ENCODE peak calls at places on chromosomes 1 and 21, in eight cellular contexts. Z is esophagus squamous epithelium, C is testis, L is IMR-90, X is sigmoid colon, J is breast epithelium, D is ovary, A is body of pancreas. K is an unnamed sample. For H3K36me3 and H3K4me1, the result is how much of the 10 kb centered on the place peaks cover.

GRCh38 chr1:220826729-220827128 is 40.0 kb downstream of the MTARC1 start:
- DNase-seq in D (no peak), J (no peak), X (no peak), C (no peak), Z (no peak), A (no peak), L (no peak), K (no peak)

GRCh38 chr1:186152227-186152944 is 222.7 kb downstream of the TPR start:
- DNase-seq in C (no peak), A (no peak), D (no peak), Z (no peak), X (no peak), L (peak), J (peak), K (no peak)

GRCh38 chr21:17387030-17387617 is 125.7 kb upstream of the CXADR start:
- DNase-seq in L (peak), D (peak), C (peak), A (peak), X (no peak), J (no peak), Z (no peak), K (peak)

GRCh38 chr1:190479028-190479427 is 1.4 kb upstream of the BRINP3 start:
- DNase-seq in Z (no peak), J (no peak), A (no peak), D (no peak), L (peak), X (no peak), C (no peak), K (no peak)

GRCh38 chr21:25457411-25457810 is 149.9 kb downstream of the MRPL39 start:
- DNase-seq in D (no peak), X (no peak), C (no peak), L (peak), A (no peak), J (no peak), Z (no peak), K (no peak)

GRCh38 chr1:33462449-33463164 is 9.8 kb upstream of the ZSCAN20 start:
- DNase-seq in A (no peak), D (no peak), J (no peak), L (no peak), X (no peak), Z (no peak), C (no peak), K (no peak)

GRCh38 chr21:41733951-41734689 is 32.7 kb downstream of the RIPK4 start:
- DNase-seq in C (no peak), L (no peak), A (no peak), J (no peak), Z (no peak), D (no peak), X (no peak), K (no peak)

GRCh38 chr1:173413271-173413707 is 63.8 kb upstream of the PRDX6 start:
- DNase-seq in A (no peak), L (no peak), Z (no peak), X (no peak), J (no peak), C (peak), D (no peak), K (no peak)

GRCh38 chr1:234536756-234537155 is 57.8 kb upstream of the TARBP1 start:
- DNase-seq in J (no peak), C (peak), A (no peak), Z (no peak), D (no peak), X (peak), L (no peak), K (no peak)

GRCh38 chr1:187842406-187843165 is 1013.8 kb downstream of the PLA2G4A start:
- DNase-seq in C (no peak), A (no peak), L (peak), J (no peak), D (no peak), Z (no peak), X (no peak), K (peak)

GRCh38 chr1:180908084-180908765 is 4.5 kb upstream of the KIAA1614 start:
- DNase-seq in D (no peak), A (no peak), L (no peak), J (no peak), Z (no peak), C (no peak), X (no peak), K (no peak)

GRCh38 chr1:159790237-159790917 is 9.6 kb downstream of the DUSP23 start:
- DNase-seq in X (no peak), Z (no peak), J (no peak), C (no peak), L (peak), A (peak), D (no peak), K (no peak)

GRCh38 chr1:2516124-2516523 is 10.3 kb downstream of the PANK4 start:
- DNase-seq in L (no peak), J (no peak), A (no peak), D (no peak), C (no peak), X (no peak), Z (no peak), K (no peak)
- H3K36me3 ChIP-seq in L (half or more), J (under half), A (under half), D (under half), C (under half), X (half or more), Z (half or more), K (under half)

GRCh38 chr1:239368436-239369109 is 17.8 kb upstream of the CHRM3 start:
- DNase-seq in A (peak), Z (no peak), D (no peak), X (no peak), J (no peak), C (no peak), L (no peak), K (no peak)

GRCh38 chr1:239367417-239367816 is 19.0 kb upstream of the CHRM3 start:
- DNase-seq in X (no peak), Z (no peak), C (no peak), L (no peak), D (no peak), J (no peak), A (no peak), K (no peak)

GRCh38 chr1:239361403-239361802 is 25.0 kb upstream of the CHRM3 start:
- DNase-seq in C (no peak), X (no peak), J (no peak), L (peak), Z (no peak), A (no peak), D (no peak), K (no peak)

GRCh38 chr1:239363920-239364319 is 22.4 kb upstream of the CHRM3 start:
- DNase-seq in C (no peak), J (no peak), D (no peak), X (no peak), A (no peak), L (no peak), Z (no peak), K (no peak)
- H3K4me1 ChIP-seq in C (under half), J (under half), D (under half), X (under half), A (under half), L (under half), Z (under half), K (under half)

DNA sequence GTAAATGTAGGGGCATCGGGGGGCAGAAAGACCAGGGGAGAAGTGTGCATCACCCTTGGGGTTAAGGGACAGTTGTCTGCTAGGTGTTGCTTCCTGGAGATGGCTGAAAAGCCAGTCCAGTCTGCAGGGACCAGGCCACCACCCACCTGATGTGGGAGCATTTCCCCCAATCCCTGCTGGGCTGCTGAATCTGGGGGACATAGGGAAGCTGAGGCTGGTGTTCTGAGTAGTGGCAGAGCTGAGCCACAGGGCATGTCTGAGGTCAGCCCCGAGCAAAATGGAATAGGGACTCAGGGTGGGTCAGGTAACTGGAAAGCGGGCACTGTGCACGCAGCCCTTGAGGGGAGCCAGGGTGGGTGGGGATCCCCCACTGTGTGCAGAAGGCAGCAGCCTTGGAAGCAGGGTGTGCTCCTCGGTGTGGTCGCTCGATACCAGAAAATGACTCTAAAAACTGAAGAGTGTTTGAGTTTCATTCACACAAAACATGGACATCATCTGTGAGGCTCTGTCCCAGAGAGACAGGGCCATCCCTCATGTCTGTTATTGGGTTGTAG is 2.4 kb upstream of the CCNL2 start:
- DNase-seq in X (no peak), Z (no peak), D (no peak), A (no peak), J (no peak), L (no peak), C (no peak), K (no peak)
- TF ChIP-seq POLR2A in X (no peak), Z (no peak), D (no peak), A (no peak), J (no peak), L (no peak), C (no peak), K (no peak)

DNA sequence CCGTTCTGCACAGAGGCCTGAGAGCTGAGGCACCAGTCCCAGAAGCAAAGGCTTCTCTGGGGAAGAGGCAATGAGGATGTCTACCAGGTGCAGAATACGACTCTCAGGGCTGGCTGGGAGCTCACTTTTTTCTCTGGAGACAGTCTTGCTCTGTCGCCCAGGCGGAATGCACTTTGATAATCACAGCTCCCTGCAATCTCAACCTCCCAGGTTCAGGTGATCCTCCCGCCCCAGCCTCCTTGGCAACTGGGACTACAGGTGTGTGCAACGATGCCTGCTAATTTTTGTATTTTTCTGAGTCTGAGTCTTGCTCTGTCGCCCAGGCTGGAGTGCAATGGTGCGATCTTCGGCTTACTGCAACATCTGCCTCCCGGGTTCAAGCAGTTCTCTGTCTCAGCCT is 17.6 kb downstream of the NADK start:
- DNase-seq in X (no peak), L (no peak), A (no peak), J (no peak), Z (no peak), C (no peak), D (no peak), K (no peak)
- H3K36me3 ChIP-seq in X (under half), L (half or more), A (under half), J (under half), Z (under half), C (under half), D (under half), K (under half)

GRCh38 chr1:31931241-31932225 is 6.6 kb downstream of the PTP4A2 start:
- DNase-seq in L (peak), D (no peak), C (no peak), Z (no peak), X (no peak), A (no peak), J (no peak), K (no peak)
- H3K4me1 ChIP-seq in L (under half), D (under half), C (half or more), Z (half or more), X (half or more), A (half or more), J (under half), K (under half)

GRCh38 chr21:34614443-34614692 is 545 bp downstream of the RCAN1 start:
- DNase-seq in J (no peak), X (no peak), C (no peak), L (no peak), Z (no peak), D (no peak), A (no peak), K (no peak)

GRCh38 chr21:34612557-34612956 is 2.4 kb downstream of the RCAN1 start:
- DNase-seq in Z (no peak), J (no peak), L (no peak), C (no peak), D (no peak), X (no peak), A (no peak), K (no peak)

GRCh38 chr21:34613679-34614442 is 1.1 kb downstream of the RCAN1 start:
- DNase-seq in L (peak), J (no peak), C (no peak), Z (no peak), A (peak), D (no peak), X (no peak), K (no peak)

GRCh38 chr21:34615487-34615814 is 538 bp upstream of the RCAN1 start:
- DNase-seq in J (no peak), D (no peak), X (no peak), C (no peak), A (no peak), Z (no peak), L (no peak), K (no peak)

DNA sequence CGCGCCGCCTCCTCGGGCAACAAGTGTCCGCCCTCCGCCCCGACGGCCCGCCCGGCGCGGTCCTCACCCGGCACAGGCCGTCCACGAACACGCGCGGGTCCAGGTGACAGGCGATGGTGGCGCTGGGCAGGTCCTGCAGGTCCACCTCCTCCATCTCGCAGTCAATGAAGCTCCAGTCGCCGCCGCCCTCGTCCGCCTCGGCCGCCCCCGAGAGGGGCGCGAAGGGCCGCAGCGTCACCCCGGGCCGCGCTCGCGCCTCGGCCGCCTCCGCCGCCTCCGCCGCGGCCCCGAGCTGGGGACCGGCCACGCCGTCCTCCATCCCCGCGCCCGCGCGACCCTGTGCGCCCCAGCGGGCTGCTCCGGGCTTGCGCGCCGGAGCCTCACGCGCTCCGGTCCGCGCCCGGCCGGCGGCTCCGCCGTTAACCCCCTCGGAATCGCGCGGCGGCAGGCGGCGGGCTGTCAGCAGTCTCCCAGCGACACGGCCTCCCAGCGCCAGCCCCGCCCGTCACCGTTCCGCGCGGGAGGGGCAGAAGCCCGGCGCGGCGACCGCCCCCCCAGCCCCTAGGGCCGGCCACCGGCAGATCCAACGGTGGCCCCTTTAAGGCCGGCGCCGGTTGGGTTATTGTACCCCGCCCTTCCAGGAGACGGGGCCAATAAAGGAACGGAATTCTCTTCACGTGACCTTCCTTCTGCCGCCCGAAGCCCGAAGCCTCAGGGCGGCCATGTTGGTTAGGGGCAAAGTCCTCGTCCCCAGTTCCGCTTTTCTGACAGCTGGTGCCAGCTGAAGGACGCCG is at the start of gene RCAN1:
- DNase-seq in A (peak), C (peak), J (peak), Z (peak), X (peak), L (peak), D (peak), K (peak)
- TF ChIP-seq POLR2A in A (no peak), C (no peak), J (no peak), Z (peak), X (no peak), L (no peak), D (no peak), K (peak)

DNA sequence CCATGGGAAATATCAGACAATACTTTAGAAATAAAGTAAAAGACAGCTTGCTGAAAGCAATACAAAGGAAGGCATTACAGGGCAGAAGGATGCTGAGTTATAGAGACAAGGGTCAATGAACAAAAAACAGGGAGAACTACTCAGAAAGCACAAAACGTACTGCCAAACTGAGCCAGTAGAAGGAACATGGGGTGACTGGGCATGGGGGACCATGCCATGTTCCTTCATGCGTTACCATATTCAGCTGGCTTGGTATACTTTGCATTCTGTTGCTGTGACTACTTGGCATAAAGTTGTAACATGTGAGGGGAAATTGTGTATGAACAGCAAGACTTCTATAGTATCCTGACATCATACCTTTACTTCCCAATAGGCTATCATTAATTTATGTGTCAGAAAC is 358.6 kb upstream of the LYPLAL1 start:
- DNase-seq in A (no peak), C (no peak), X (no peak), L (no peak), Z (no peak), J (no peak), D (no peak), K (no peak)
- H3K36me3 ChIP-seq in A (under half), C (under half), X (under half), L (under half), Z (under half), J (under half), D (under half), K (under half)

DNA sequence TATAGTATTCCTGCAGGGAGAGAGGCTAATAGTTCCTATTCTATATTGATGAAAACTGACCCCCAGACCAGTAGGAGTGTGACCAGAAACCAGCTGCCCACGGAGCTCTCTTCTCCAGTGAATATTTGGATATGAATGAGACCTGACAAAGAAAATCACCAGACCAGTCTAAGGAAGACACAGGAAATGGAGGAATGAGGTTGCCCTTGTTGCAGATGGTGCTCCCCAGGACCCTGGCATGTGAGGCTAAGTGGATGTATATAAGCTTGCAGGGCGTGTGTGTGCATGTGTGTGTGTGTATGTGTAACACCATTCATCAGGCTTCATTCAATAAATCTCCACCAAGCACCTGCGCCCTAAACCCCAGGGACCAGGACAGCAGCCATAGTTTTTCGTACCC is 14.4 kb downstream of the PHLDA3 start:
- DNase-seq in A (no peak), D (no peak), C (no peak), L (no peak), X (no peak), J (no peak), Z (no peak), K (no peak)
- H3K4me1 ChIP-seq in A (under half), D (under half), C (under half), L (under half), X (under half), J (under half), Z (under half), K (under half)

GRCh38 chr1:30930631-30931173 is 22.1 kb upstream of the SDC3 start:
- DNase-seq in Z (no peak), A (no peak), D (no peak), X (no peak), L (no peak), C (no peak), J (no peak), K (no peak)
- TF ChIP-seq POLR2A in Z (no peak), A (no peak), D (no peak), X (no peak), L (no peak), C (no peak), J (no peak), K (no peak)

K was measured in uterus.